ENCODE peak calls at places on chromosome 1, in four cellular contexts. C is ACHN, O is skeletal muscle cell, S is GM12891. E is an unnamed sample.
A peak's percentile ranks its signal among the peaks of the same experiment; 100 is the strongest.

GRCh38 chr1:218809625-218810024 is 364.1 kb upstream of the LYPLAL1 start:
- DNase-seq in O (peak; percentile 31), C (no peak), S (no peak), E (no peak)

GRCh38 chr1:6267686-6268281 is 6.9 kb upstream of the GPR153 start:
- DNase-seq in O (no peak), S (no peak), C (no peak), E (no peak)

GRCh38 chr1:41321277-41321676 is 40.0 kb upstream of the FOXO6 start:
- DNase-seq in O (no peak), C (no peak), S (no peak), E (no peak)

GRCh38 chr1:172638885-172639831 is 19.7 kb upstream of the FASLG start:
- DNase-seq in S (no peak), C (peak; percentile 97), O (peak; percentile 86), E (no peak)

GRCh38 chr1:244362481-244362880 is 89.2 kb downstream of the ADSS2 start:
- DNase-seq in S (no peak), O (no peak), C (no peak), E (no peak)

GRCh38 chr1:184513421-184513820 is 126.6 kb downstream of the C1orf21 start:
- DNase-seq in O (no peak), C (no peak), S (no peak), E (no peak)

GRCh38 chr1:202204065-202204464 is 10.5 kb downstream of the LGR6 start:
- DNase-seq in S (no peak), O (no peak), C (no peak), E (no peak)

GRCh38 chr1:219505886-219506285 is 107.0 kb downstream of the ZC3H11B start:
- DNase-seq in O (no peak), S (no peak), C (no peak), E (no peak)

GRCh38 chr1:236512019-236512418 is 11.8 kb upstream of the LGALS8 start:
- DNase-seq in C (no peak), S (no peak), O (no peak), E (no peak)

GRCh38 chr1:233295775-233296322 is 324 bp upstream of the PCNX2 start:
- DNase-seq in C (no peak), S (no peak), O (no peak), E (no peak)

E was measured in 8988T.